ENCODE peak calls at places on chromosomes 16 and 17, in eight cellular contexts. One of them, this sample, is unnamed.

GRCh38 chr17:1733759-1734158 is 8.9 kb upstream of the SERPINF2 start:
- DNase-seq in nephron progenitor cell: no peak
- DNase-seq in AG04450: no peak
- DNase-seq in tibial nerve: no peak
- DNase-seq in CD8-positive, alpha-beta T cell: no peak
- DNase-seq in endothelial cell: no peak
- DNase-seq in HepG2: no peak
- DNase-seq in fibroblast of mammary gland: no peak
- DNase-seq in this sample: no peak

GRCh38 chr16:1010815-1011214 is 29.2 kb downstream of the SOX8 start:
- DNase-seq in nephron progenitor cell: no peak
- DNase-seq in AG04450: no peak
- DNase-seq in tibial nerve: no peak
- DNase-seq in CD8-positive, alpha-beta T cell: no peak
- DNase-seq in endothelial cell: no peak
- DNase-seq in HepG2: no peak
- DNase-seq in fibroblast of mammary gland: no peak
- DNase-seq in this sample: no peak

GRCh38 chr17:2500446-2500845 is 11.2 kb downstream of the METTL16 start:
- DNase-seq in nephron progenitor cell: no peak
- DNase-seq in AG04450: no peak
- DNase-seq in tibial nerve: no peak
- DNase-seq in CD8-positive, alpha-beta T cell: no peak
- DNase-seq in endothelial cell: no peak
- DNase-seq in HepG2: no peak
- DNase-seq in fibroblast of mammary gland: no peak
- DNase-seq in this sample: no peak

GRCh38 chr17:50630524-50631194 is 4.0 kb upstream of the ABCC3 start:
- DNase-seq in nephron progenitor cell: peak
- DNase-seq in AG04450: no peak
- DNase-seq in tibial nerve: peak
- DNase-seq in CD8-positive, alpha-beta T cell: peak
- DNase-seq in endothelial cell: peak
- DNase-seq in HepG2: peak
- DNase-seq in fibroblast of mammary gland: no peak
- DNase-seq in this sample: no peak

GRCh38 chr17:29344201-29344856 is 45.8 kb upstream of the TAOK1 start:
- DNase-seq in nephron progenitor cell: no peak
- DNase-seq in AG04450: no peak
- DNase-seq in tibial nerve: no peak
- DNase-seq in CD8-positive, alpha-beta T cell: no peak
- DNase-seq in endothelial cell: no peak
- DNase-seq in HepG2: no peak
- DNase-seq in fibroblast of mammary gland: no peak
- DNase-seq in this sample: no peak

GRCh38 chr17:12362853-12363252 is 302.8 kb upstream of the MYOCD start:
- DNase-seq in nephron progenitor cell: no peak
- DNase-seq in AG04450: no peak
- DNase-seq in tibial nerve: peak
- DNase-seq in CD8-positive, alpha-beta T cell: no peak
- DNase-seq in endothelial cell: no peak
- DNase-seq in HepG2: no peak
- DNase-seq in fibroblast of mammary gland: no peak
- DNase-seq in this sample: no peak

GRCh38 chr17:61352771-61353170 is 46.9 kb upstream of the TBX2 start:
- DNase-seq in nephron progenitor cell: no peak
- DNase-seq in AG04450: no peak
- DNase-seq in tibial nerve: no peak
- DNase-seq in CD8-positive, alpha-beta T cell: no peak
- DNase-seq in endothelial cell: no peak
- DNase-seq in HepG2: peak
- DNase-seq in fibroblast of mammary gland: no peak
- DNase-seq in this sample: no peak

GRCh38 chr17:78946631-78947030 is 21.4 kb upstream of the TIMP2 start:
- DNase-seq in nephron progenitor cell: no peak
- DNase-seq in AG04450: no peak
- DNase-seq in tibial nerve: no peak
- DNase-seq in CD8-positive, alpha-beta T cell: no peak
- DNase-seq in endothelial cell: no peak
- DNase-seq in HepG2: no peak
- DNase-seq in fibroblast of mammary gland: no peak
- DNase-seq in this sample: no peak

GRCh38 chr16:74271879-74272278 is 24.7 kb upstream of the PSMD7 start:
- DNase-seq in nephron progenitor cell: no peak
- DNase-seq in AG04450: no peak
- DNase-seq in tibial nerve: no peak
- DNase-seq in CD8-positive, alpha-beta T cell: no peak
- DNase-seq in endothelial cell: no peak
- DNase-seq in HepG2: no peak
- DNase-seq in fibroblast of mammary gland: peak
- DNase-seq in this sample: no peak

GRCh38 chr17:27657620-27658019 is 26.6 kb downstream of the LGALS9 start:
- DNase-seq in nephron progenitor cell: peak
- DNase-seq in AG04450: no peak
- DNase-seq in tibial nerve: no peak
- DNase-seq in CD8-positive, alpha-beta T cell: no peak
- DNase-seq in endothelial cell: peak
- DNase-seq in HepG2: no peak
- DNase-seq in fibroblast of mammary gland: peak
- DNase-seq in this sample: no peak

GRCh38 chr17:72173475-72174116 is 52.8 kb downstream of the SOX9 start:
- DNase-seq in nephron progenitor cell: peak
- DNase-seq in AG04450: no peak
- DNase-seq in tibial nerve: no peak
- DNase-seq in CD8-positive, alpha-beta T cell: no peak
- DNase-seq in endothelial cell: no peak
- DNase-seq in HepG2: peak
- DNase-seq in fibroblast of mammary gland: no peak
- DNase-seq in this sample: no peak

GRCh38 chr16:72783716-72784320 is 264.1 kb downstream of the ZFHX3 start:
- DNase-seq in nephron progenitor cell: no peak
- DNase-seq in AG04450: no peak
- DNase-seq in tibial nerve: no peak
- DNase-seq in CD8-positive, alpha-beta T cell: no peak
- DNase-seq in endothelial cell: no peak
- DNase-seq in HepG2: peak
- DNase-seq in fibroblast of mammary gland: peak
- DNase-seq in this sample: no peak

GRCh38 chr16:24853830-24854229 is 8.1 kb downstream of the SLC5A11 start:
- DNase-seq in nephron progenitor cell: no peak
- DNase-seq in AG04450: no peak
- DNase-seq in tibial nerve: no peak
- DNase-seq in CD8-positive, alpha-beta T cell: no peak
- DNase-seq in endothelial cell: no peak
- DNase-seq in HepG2: no peak
- DNase-seq in fibroblast of mammary gland: peak
- DNase-seq in this sample: no peak

GRCh38 chr16:6483634-6484033 is 849.0 kb upstream of the RBFOX1 start:
- DNase-seq in nephron progenitor cell: peak
- DNase-seq in AG04450: no peak
- DNase-seq in tibial nerve: no peak
- DNase-seq in CD8-positive, alpha-beta T cell: no peak
- DNase-seq in endothelial cell: peak
- DNase-seq in HepG2: no peak
- DNase-seq in fibroblast of mammary gland: no peak
- DNase-seq in this sample: no peak

GRCh38 chr17:60135951-60136666 is 13.7 kb upstream of the CA4 start:
- DNase-seq in nephron progenitor cell: no peak
- DNase-seq in AG04450: no peak
- DNase-seq in tibial nerve: no peak
- DNase-seq in CD8-positive, alpha-beta T cell: no peak
- DNase-seq in endothelial cell: peak
- DNase-seq in HepG2: no peak
- DNase-seq in fibroblast of mammary gland: no peak
- DNase-seq in this sample: no peak

GRCh38 chr16:58684001-58684353 is 593 bp downstream of the SLC38A7 start:
- DNase-seq in nephron progenitor cell: no peak
- DNase-seq in AG04450: no peak
- DNase-seq in tibial nerve: no peak
- DNase-seq in CD8-positive, alpha-beta T cell: no peak
- DNase-seq in endothelial cell: no peak
- DNase-seq in HepG2: no peak
- DNase-seq in fibroblast of mammary gland: peak
- DNase-seq in this sample: no peak

GRCh38 chr17:2172447-2172938 is 117.6 kb downstream of the HIC1 start:
- DNase-seq in nephron progenitor cell: no peak
- DNase-seq in AG04450: peak
- DNase-seq in tibial nerve: no peak
- DNase-seq in CD8-positive, alpha-beta T cell: no peak
- DNase-seq in endothelial cell: no peak
- DNase-seq in HepG2: no peak
- DNase-seq in fibroblast of mammary gland: peak
- DNase-seq in this sample: no peak

GRCh38 chr17:32187276-32187675 is 45.0 kb downstream of the RHOT1 start:
- DNase-seq in nephron progenitor cell: no peak
- DNase-seq in AG04450: no peak
- DNase-seq in tibial nerve: no peak
- DNase-seq in CD8-positive, alpha-beta T cell: no peak
- DNase-seq in endothelial cell: no peak
- DNase-seq in HepG2: no peak
- DNase-seq in fibroblast of mammary gland: peak
- DNase-seq in this sample: no peak

GRCh38 chr17:73284906-73285602 is 23.4 kb upstream of the CPSF4L start:
- DNase-seq in nephron progenitor cell: no peak
- DNase-seq in AG04450: no peak
- DNase-seq in tibial nerve: no peak
- DNase-seq in CD8-positive, alpha-beta T cell: no peak
- DNase-seq in endothelial cell: no peak
- DNase-seq in HepG2: no peak
- DNase-seq in fibroblast of mammary gland: no peak
- DNase-seq in this sample: no peak

GRCh38 chr17:78753316-78754250 is 28.5 kb downstream of the CYTH1 start:
- DNase-seq in nephron progenitor cell: no peak
- DNase-seq in AG04450: no peak
- DNase-seq in tibial nerve: no peak
- DNase-seq in CD8-positive, alpha-beta T cell: no peak
- DNase-seq in endothelial cell: no peak
- DNase-seq in HepG2: no peak
- DNase-seq in fibroblast of mammary gland: no peak
- DNase-seq in this sample: no peak

DNA sequence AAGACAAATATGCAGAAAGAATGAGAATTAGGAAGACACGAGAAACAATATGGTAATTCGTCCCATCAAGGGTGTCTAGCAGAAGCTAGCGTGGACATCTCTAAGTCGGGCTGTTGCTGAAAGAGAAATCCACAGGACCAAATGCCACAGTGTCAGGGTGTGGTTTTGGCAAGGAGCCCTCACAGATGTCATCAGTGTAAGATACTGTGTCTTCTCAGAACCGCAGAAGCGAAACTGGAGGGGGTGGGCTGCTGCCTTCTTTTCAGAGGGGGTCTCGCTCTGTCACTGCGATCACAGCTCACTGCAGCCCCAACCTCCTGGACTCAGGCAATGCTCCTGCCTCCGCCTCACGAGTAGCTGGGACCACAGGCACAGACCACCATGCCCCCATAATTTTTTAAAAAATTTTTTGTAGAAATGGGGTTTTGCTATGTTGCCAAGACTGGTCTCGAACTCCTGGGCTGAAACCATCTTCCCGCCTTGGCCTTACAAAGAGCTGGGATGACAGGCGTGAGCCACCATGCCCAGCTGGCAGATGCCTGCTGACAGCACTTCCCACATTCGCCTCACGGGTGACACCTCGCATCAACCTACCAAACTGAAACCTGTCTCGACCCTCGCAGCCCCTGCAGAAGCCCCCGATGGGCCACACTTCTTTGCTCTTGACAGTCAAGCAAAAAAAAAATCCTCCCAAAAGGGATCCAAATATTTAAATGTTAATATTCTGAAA is 26.2 kb downstream of the TRAP1 start:
- DNase-seq in nephron progenitor cell: no peak
- DNase-seq in AG04450: no peak
- DNase-seq in tibial nerve: peak
- DNase-seq in CD8-positive, alpha-beta T cell: no peak
- DNase-seq in endothelial cell: no peak
- DNase-seq in HepG2: no peak
- DNase-seq in fibroblast of mammary gland: peak
- DNase-seq in this sample: no peak
- TF ChIP-seq CTCF in nephron progenitor cell: no peak
- TF ChIP-seq CTCF in AG04450: no peak
- TF ChIP-seq CTCF in tibial nerve: no peak
- TF ChIP-seq CTCF in CD8-positive, alpha-beta T cell: no peak
- TF ChIP-seq CTCF in endothelial cell: no peak
- TF ChIP-seq CTCF in HepG2: no peak
- TF ChIP-seq CTCF in fibroblast of mammary gland: peak
- TF ChIP-seq CTCF in this sample: no peak

GRCh38 chr16:30562021-30562420 is 3.8 kb upstream of the ZNF764 start:
- DNase-seq in nephron progenitor cell: no peak
- DNase-seq in AG04450: no peak
- DNase-seq in tibial nerve: no peak
- DNase-seq in CD8-positive, alpha-beta T cell: no peak
- DNase-seq in endothelial cell: no peak
- DNase-seq in HepG2: no peak
- DNase-seq in fibroblast of mammary gland: no peak
- DNase-seq in this sample: no peak
- TF ChIP-seq CTCF in nephron progenitor cell: no peak
- TF ChIP-seq CTCF in AG04450: no peak
- TF ChIP-seq CTCF in tibial nerve: no peak
- TF ChIP-seq CTCF in CD8-positive, alpha-beta T cell: no peak
- TF ChIP-seq CTCF in endothelial cell: no peak
- TF ChIP-seq CTCF in HepG2: peak
- TF ChIP-seq CTCF in fibroblast of mammary gland: no peak
- TF ChIP-seq CTCF in this sample: no peak

DNA sequence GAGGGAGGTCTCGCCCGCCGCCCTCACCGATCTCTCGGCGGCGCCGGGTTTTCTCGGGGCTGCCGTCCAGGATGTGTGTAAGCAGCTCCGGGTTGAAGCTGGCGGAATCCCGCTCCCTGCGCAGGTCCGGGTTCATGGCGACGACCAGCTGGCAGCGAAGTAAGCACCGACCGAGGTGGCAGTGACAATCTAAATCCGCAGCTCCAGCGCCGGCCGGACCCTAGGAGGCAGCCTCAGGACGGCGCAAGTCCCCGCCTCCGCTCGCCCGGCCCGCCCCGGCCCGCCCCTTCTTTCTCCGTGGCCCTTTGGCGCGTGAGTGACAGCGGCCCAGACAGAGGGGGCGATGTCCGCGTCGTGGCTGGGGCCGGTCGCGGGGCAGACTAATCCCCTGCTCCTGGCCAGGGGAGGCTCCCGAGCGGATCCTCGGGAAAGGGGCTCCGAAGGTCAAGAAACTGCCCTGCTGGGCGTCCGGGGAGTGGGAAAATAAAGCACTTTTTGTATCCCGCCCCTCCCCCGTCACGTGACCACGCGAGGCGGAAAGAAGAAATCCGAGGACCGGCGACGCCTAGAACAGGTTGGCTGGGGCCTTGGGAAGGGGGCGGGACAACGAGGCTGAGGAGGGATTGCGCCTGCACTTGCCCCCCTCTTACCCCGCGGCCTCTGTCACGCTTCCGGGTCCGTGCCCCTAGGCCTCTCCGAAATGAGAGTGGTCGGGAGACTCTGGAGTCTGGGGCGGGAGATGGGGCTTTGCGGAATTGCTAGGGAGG is at the start of the genes ACOX1 and TEN1:
- DNase-seq in nephron progenitor cell: peak
- DNase-seq in AG04450: peak
- DNase-seq in tibial nerve: peak
- DNase-seq in CD8-positive, alpha-beta T cell: peak
- DNase-seq in endothelial cell: peak
- DNase-seq in HepG2: peak
- DNase-seq in fibroblast of mammary gland: peak
- DNase-seq in this sample: peak
- TF ChIP-seq CTCF in nephron progenitor cell: no peak
- TF ChIP-seq CTCF in AG04450: no peak
- TF ChIP-seq CTCF in tibial nerve: peak
- TF ChIP-seq CTCF in CD8-positive, alpha-beta T cell: no peak
- TF ChIP-seq CTCF in endothelial cell: peak
- TF ChIP-seq CTCF in HepG2: peak
- TF ChIP-seq CTCF in fibroblast of mammary gland: peak
- TF ChIP-seq CTCF in this sample: peak

GRCh38 chr16:75304521-75305363 is 53.3 kb upstream of the BCAR1 start:
- DNase-seq in nephron progenitor cell: no peak
- DNase-seq in AG04450: no peak
- DNase-seq in tibial nerve: no peak
- DNase-seq in CD8-positive, alpha-beta T cell: no peak
- DNase-seq in endothelial cell: no peak
- DNase-seq in HepG2: peak
- DNase-seq in fibroblast of mammary gland: peak
- DNase-seq in this sample: no peak
- TF ChIP-seq CTCF in nephron progenitor cell: no peak
- TF ChIP-seq CTCF in AG04450: no peak
- TF ChIP-seq CTCF in tibial nerve: no peak
- TF ChIP-seq CTCF in CD8-positive, alpha-beta T cell: no peak
- TF ChIP-seq CTCF in endothelial cell: no peak
- TF ChIP-seq CTCF in HepG2: peak
- TF ChIP-seq CTCF in fibroblast of mammary gland: peak
- TF ChIP-seq CTCF in this sample: no peak

This sample was measured in type B pancreatic cell.